ENCODE peak calls at places on chromosomes 3 and 15, in six cellular contexts. D, A, F, R, I and Y are unnamed samples.

GRCh38 chr3:18389108-18389733 is 35.9 kb downstream of the SATB1 start:
- DNase-seq in D (peak; percentile 41), A (no peak), F (no peak), R (no peak), I (no peak), Y (no peak)

GRCh38 chr15:70401709-70402108 is 304.0 kb upstream of the TLE3 start:
- DNase-seq in D (no peak), A (no peak), F (no peak), R (no peak), I (no peak), Y (no peak)

GRCh38 chr15:44550256-44550655 is 13.3 kb downstream of the EIF3J start:
- DNase-seq in D (no peak), A (no peak), F (no peak), R (no peak), I (no peak), Y (no peak)

GRCh38 chr15:87816811-87817210 is 439.7 kb downstream of the NTRK3 start:
- DNase-seq in D (no peak), A (no peak), F (no peak), R (no peak), I (no peak), Y (no peak)

GRCh38 chr3:9402410-9403228 is 5.2 kb downstream of the SETD5 start:
- DNase-seq in D (no peak), A (no peak), F (no peak), R (peak; percentile 88), I (no peak), Y (no peak)

GRCh38 chr3:152069871-152070270 is 196.4 kb downstream of the SUCNR1 start:
- DNase-seq in D (no peak), A (no peak), F (no peak), R (no peak), I (no peak), Y (no peak)

GRCh38 chr15:92667291-92667904 is 11.8 kb upstream of the FAM174B start:
- DNase-seq in D (peak; percentile 80), A (no peak), F (no peak), R (no peak), I (no peak), Y (no peak)

GRCh38 chr3:197031315-197032285 is 2.0 kb upstream of the MELTF start:
- DNase-seq in D (no peak), A (no peak), F (peak; percentile 58), R (no peak), I (peak; percentile 68), Y (no peak)

GRCh38 chr15:34644061-34644460 is 60.6 kb upstream of the GOLGA8B start:
- DNase-seq in D (no peak), A (no peak), F (no peak), R (no peak), I (no peak), Y (no peak)

GRCh38 chr3:49625971-49626640 is 48.0 kb upstream of the APEH start:
- DNase-seq in D (no peak), A (no peak), F (no peak), R (no peak), I (peak; percentile 27), Y (no peak)

GRCh38 chr3:149339931-149340309 is 6.5 kb upstream of the TM4SF18 start:
- DNase-seq in D (no peak), A (no peak), F (no peak), R (no peak), I (no peak), Y (peak; percentile 30)

GRCh38 chr3:66181764-66182163 is 39.0 kb upstream of the SLC25A26 start:
- DNase-seq in D (no peak), A (no peak), F (no peak), R (no peak), I (no peak), Y (no peak)

GRCh38 chr15:62567501-62567900 is 402.4 kb upstream of the C2CD4B start:
- DNase-seq in D (no peak), A (no peak), F (no peak), R (no peak), I (no peak), Y (no peak)

GRCh38 chr3:37715358-37715757 is 146.3 kb upstream of the CTDSPL start:
- DNase-seq in D (no peak), A (no peak), F (no peak), R (peak; percentile 71), I (no peak), Y (no peak)

GRCh38 chr3:169739067-169739466 is 25.8 kb downstream of the TERC start:
- DNase-seq in D (no peak), A (no peak), F (no peak), R (no peak), I (no peak), Y (no peak)

GRCh38 chr3:775178-775885 is 317.5 kb upstream of the CNTN6 start:
- DNase-seq in D (no peak), A (no peak), F (no peak), R (no peak), I (no peak), Y (no peak)

GRCh38 chr15:41773332-41773728 is 954 bp upstream of the MAPKBP1 start:
- DNase-seq in D (no peak), A (no peak), F (no peak), R (no peak), I (no peak), Y (no peak)

GRCh38 chr3:78926523-78926922 is 841.3 kb downstream of the ROBO1 start:
- DNase-seq in D (no peak), A (no peak), F (no peak), R (no peak), I (no peak), Y (no peak)

GRCh38 chr15:92693922-92694331 is 38.4 kb upstream of the FAM174B start:
- DNase-seq in D (no peak), A (no peak), F (no peak), R (peak; percentile 61), I (no peak), Y (no peak)

GRCh38 chr15:87547470-87548181 is 708.9 kb downstream of the NTRK3 start:
- DNase-seq in D (no peak), A (no peak), F (no peak), R (no peak), I (no peak), Y (no peak)